ENCODE peak calls at places on chromosomes 6 and 20, in nine cellular contexts. J, E, Y, X, I, N, Q, G and A are unnamed samples.

GRCh38 chr6:147141690-147142308 is 62.4 kb upstream of the STXBP5 start:
- DNase-seq in J (no peak), E (no peak), Y (no peak), X (no peak), I (no peak), N (no peak), Q (no peak), G (no peak), A (no peak)

GRCh38 chr6:74973621-74974020 is 232.2 kb downstream of the COL12A1 start:
- DNase-seq in J (no peak), E (no peak), Y (no peak), X (no peak), I (no peak), N (no peak), Q (no peak), G (no peak), A (no peak)

GRCh38 chr20:43691928-43692524 is 25.1 kb downstream of the MYBL2 start:
- DNase-seq in J (peak), E (no peak), Y (no peak), X (peak), I (peak), N (peak), Q (peak), G (peak), A (no peak)

GRCh38 chr6:168715643-168716481 is 274.9 kb downstream of the SMOC2 start:
- DNase-seq in J (no peak), E (no peak), Y (no peak), X (no peak), I (no peak), N (no peak), Q (no peak), G (no peak), A (no peak)

GRCh38 chr6:137709424-137710281 is 157.4 kb upstream of the TNFAIP3 start:
- DNase-seq in J (no peak), E (no peak), Y (no peak), X (no peak), I (peak), N (no peak), Q (no peak), G (no peak), A (no peak)

GRCh38 chr20:18724077-18724476 is 89.5 kb upstream of the SCP2D1 start:
- DNase-seq in J (no peak), E (no peak), Y (no peak), X (no peak), I (no peak), N (no peak), Q (no peak), G (no peak), A (no peak)

GRCh38 chr6:7697820-7698623 is 27.9 kb upstream of the BMP6 start:
- DNase-seq in J (no peak), E (no peak), Y (no peak), X (no peak), I (peak), N (peak), Q (no peak), G (no peak), A (peak)

GRCh38 chr6:85390775-85391174 is 59.1 kb upstream of the NT5E start:
- DNase-seq in J (no peak), E (no peak), Y (no peak), X (no peak), I (no peak), N (no peak), Q (no peak), G (no peak), A (peak)

GRCh38 chr6:112030206-112030932 is 23.5 kb upstream of the CCN6 start:
- DNase-seq in J (no peak), E (no peak), Y (no peak), X (no peak), I (no peak), N (no peak), Q (no peak), G (no peak), A (no peak)

GRCh38 chr20:36504295-36504694 is 37.0 kb upstream of the MYL9 start:
- DNase-seq in J (no peak), E (no peak), Y (no peak), X (no peak), I (no peak), N (no peak), Q (no peak), G (no peak), A (no peak)

GRCh38 chr6:87827291-87827690 is 125.3 kb upstream of the AKIRIN2 start:
- DNase-seq in J (no peak), E (no peak), Y (no peak), X (no peak), I (no peak), N (no peak), Q (no peak), G (no peak), A (no peak)

GRCh38 chr6:168612586-168612985 is 171.6 kb downstream of the SMOC2 start:
- DNase-seq in J (no peak), E (no peak), Y (no peak), X (no peak), I (no peak), N (no peak), Q (no peak), G (no peak), A (no peak)

GRCh38 chr6:11172501-11173337 is 59.7 kb downstream of the NEDD9 start:
- DNase-seq in J (peak), E (peak), Y (peak), X (peak), I (no peak), N (peak), Q (peak), G (peak), A (no peak)

GRCh38 chr6:159065091-159065490 is 20.3 kb upstream of the TAGAP start:
- DNase-seq in J (no peak), E (no peak), Y (no peak), X (no peak), I (no peak), N (no peak), Q (no peak), G (no peak), A (no peak)

GRCh38 chr6:17562636-17563035 is 37.5 kb upstream of the FAM8A1 start:
- DNase-seq in J (no peak), E (no peak), Y (no peak), X (no peak), I (no peak), N (no peak), Q (no peak), G (no peak), A (no peak)

GRCh38 chr6:97790926-97791590 is 508.0 kb upstream of the MMS22L start:
- DNase-seq in J (no peak), E (no peak), Y (no peak), X (no peak), I (no peak), N (no peak), Q (no peak), G (no peak), A (no peak)

GRCh38 chr6:137497722-137498463 is 3.7 kb upstream of the OLIG3 start:
- DNase-seq in J (no peak), E (no peak), Y (peak), X (peak), I (no peak), N (no peak), Q (no peak), G (no peak), A (no peak)

GRCh38 chr20:62020935-62021701 is 44.6 kb downstream of the TAF4 start:
- DNase-seq in J (no peak), E (no peak), Y (no peak), X (no peak), I (no peak), N (no peak), Q (no peak), G (no peak), A (no peak)

GRCh38 chr6:6942826-6943225 is 164.9 kb upstream of the RREB1 start:
- DNase-seq in J (no peak), E (no peak), Y (no peak), X (no peak), I (no peak), N (peak), Q (no peak), G (no peak), A (no peak)

GRCh38 chr20:57618766-57619052 is 1.5 kb downstream of the ZBP1 start:
- DNase-seq in J (no peak), E (no peak), Y (no peak), X (no peak), I (no peak), N (no peak), Q (no peak), G (no peak), A (no peak)

GRCh38 chr6:169794317-169795055 is 43.1 kb downstream of the ERMARD start:
- DNase-seq in J (no peak), E (no peak), Y (peak), X (no peak), I (no peak), N (no peak), Q (no peak), G (no peak), A (no peak)

GRCh38 chr20:36085686-36086267 is 68.8 kb upstream of the EPB41L1 start:
- DNase-seq in J (no peak), E (no peak), Y (no peak), X (no peak), I (no peak), N (peak), Q (no peak), G (no peak), A (peak)

GRCh38 chr6:48136856-48137255 is 25.9 kb upstream of the PTCHD4 start:
- DNase-seq in J (no peak), E (no peak), Y (no peak), X (no peak), I (no peak), N (no peak), Q (no peak), G (no peak), A (peak)

GRCh38 chr20:46073443-46073842 is 16.3 kb downstream of the NCOA5 start:
- DNase-seq in J (no peak), E (no peak), Y (no peak), X (no peak), I (no peak), N (no peak), Q (no peak), G (no peak), A (no peak)

GRCh38 chr6:43806041-43806757 is 36.2 kb downstream of the VEGFA start:
- DNase-seq in J (no peak), E (no peak), Y (no peak), X (no peak), I (no peak), N (no peak), Q (no peak), G (no peak), A (no peak)

GRCh38 chr6:120526576-120526975 is 807.7 kb downstream of the TBC1D32 start:
- DNase-seq in J (no peak), E (no peak), Y (no peak), X (no peak), I (no peak), N (no peak), Q (no peak), G (no peak), A (no peak)

GRCh38 chr6:10054662-10055061 is 360.2 kb downstream of the TFAP2A start:
- DNase-seq in J (no peak), E (no peak), Y (no peak), X (no peak), I (no peak), N (no peak), Q (no peak), G (no peak), A (no peak)